ENCODE peak calls at places on chromosomes 7 and 10, in five cellular contexts. R is myocyte; O is activated naive CD8-positive, alpha-beta T cell treated with anti-CD3 and anti-CD28 coated beads, Interleukin-2, amount 10 ng/mL, durations not matched to agents 7 days and 5 days; Y is EL; G is T1000. B is an unnamed sample.

GRCh38 chr7:78280276-78280675 is 481.7 kb downstream of the PHTF2 start:
- DNase-seq in R (peak), O (no peak), Y (no peak), G (no peak), B (peak)

GRCh38 chr7:151676759-151677158 is 157.1 kb upstream of the RHEB start:
- DNase-seq in R (no peak), O (no peak), Y (no peak), G (no peak), B (no peak)

GRCh38 chr10:48982584-48982983 is 42.9 kb upstream of the LRRC18 start:
- DNase-seq in R (peak), O (no peak), Y (no peak), G (no peak), B (no peak)

GRCh38 chr7:44760034-44760580 is 11.5 kb downstream of the ZMIZ2 start:
- DNase-seq in R (no peak), O (no peak), Y (no peak), G (no peak), B (no peak)

GRCh38 chr10:60206735-60207134 is 182.9 kb downstream of the ANK3 start:
- DNase-seq in R (no peak), O (no peak), Y (no peak), G (no peak), B (no peak)

GRCh38 chr7:87447251-87447650 is 28.2 kb downstream of the ABCB4 start:
- DNase-seq in R (peak), O (no peak), Y (peak), G (no peak), B (no peak)

GRCh38 chr7:11910253-11910652 is 78.3 kb upstream of the THSD7A start:
- DNase-seq in R (no peak), O (no peak), Y (no peak), G (no peak), B (no peak)

GRCh38 chr7:6653101-6653995 is 16.2 kb downstream of the ZNF316 start:
- DNase-seq in R (no peak), O (peak), Y (no peak), G (no peak), B (no peak)

GRCh38 chr7:142880886-142881505 is 4.5 kb downstream of the TRPV6 start:
- DNase-seq in R (peak), O (peak), Y (peak), G (no peak), B (peak)

GRCh38 chr10:103695584-103696005 is 159.8 kb downstream of the SH3PXD2A start:
- DNase-seq in R (no peak), O (no peak), Y (no peak), G (no peak), B (no peak)

GRCh38 chr7:105337529-105337928 is 51.2 kb downstream of the SRPK2 start:
- DNase-seq in R (no peak), O (no peak), Y (no peak), G (no peak), B (no peak)

GRCh38 chr10:72793752-72794151 is 99.8 kb upstream of the OIT3 start:
- DNase-seq in R (no peak), O (no peak), Y (no peak), G (no peak), B (no peak)

GRCh38 chr10:131532745-131533341 is 221.3 kb upstream of the TCERG1L start:
- DNase-seq in R (no peak), O (no peak), Y (no peak), G (no peak), B (no peak)

GRCh38 chr7:114857605-114858004 is 64.3 kb upstream of the MDFIC start:
- DNase-seq in R (no peak), O (no peak), Y (no peak), G (no peak), B (peak)

GRCh38 chr10:111756541-111757061 is 427.0 kb downstream of the GPAM start:
- DNase-seq in R (peak), O (no peak), Y (peak), G (peak), B (peak)

GRCh38 chr7:28722684-28723083 is 235.4 kb downstream of the TRIL start:
- DNase-seq in R (no peak), O (no peak), Y (no peak), G (no peak), B (no peak)

GRCh38 chr10:17290226-17290625 is 62.2 kb downstream of the VIM start:
- DNase-seq in R (peak), O (no peak), Y (peak), G (no peak), B (peak)

GRCh38 chr10:113080061-113080460 is 130.0 kb downstream of the TCF7L2 start:
- DNase-seq in R (no peak), O (no peak), Y (no peak), G (no peak), B (no peak)

GRCh38 chr7:50584386-50584785 is 19.2 kb upstream of the DDC start:
- DNase-seq in R (no peak), O (no peak), Y (no peak), G (no peak), B (no peak)